ENCODE peak calls at places on chromosomes 6 and 20, in four cellular contexts. One of them, this sample, is unnamed.

GRCh38 chr6:34834789-34835518 is 43.1 kb downstream of the BLTP3A start:
- DNase-seq in HepG2: no peak
- DNase-seq in GM12878: no peak
- DNase-seq in H1: no peak
- DNase-seq in this sample: no peak

GRCh38 chr6:107847844-107848802 is 24.0 kb upstream of the SCML4 start:
- DNase-seq in GM12878: no peak
- DNase-seq in H1: peak; percentile 98
- DNase-seq in HepG2: peak; percentile 58
- DNase-seq in this sample: peak; percentile 63

GRCh38 chr20:54067606-54068174 is 2.7 kb downstream of the BCAS1 start:
- DNase-seq in GM12878: peak; percentile 75
- DNase-seq in HepG2: peak; percentile 99
- DNase-seq in H1: no peak
- DNase-seq in this sample: no peak

GRCh38 chr6:99790679-99791078 is 184.0 kb downstream of the PRDM13 start:
- DNase-seq in H1: no peak
- DNase-seq in HepG2: no peak
- DNase-seq in GM12878: no peak
- DNase-seq in this sample: no peak

GRCh38 chr6:123850555-123850954 is 46.9 kb downstream of the NKAIN2 start:
- DNase-seq in HepG2: no peak
- DNase-seq in GM12878: no peak
- DNase-seq in H1: no peak
- DNase-seq in this sample: no peak

GRCh38 chr6:163643866-163644265 is 229.3 kb downstream of the QKI start:
- DNase-seq in HepG2: no peak
- DNase-seq in GM12878: no peak
- DNase-seq in H1: no peak
- DNase-seq in this sample: no peak

GRCh38 chr6:146420255-146420654 is 123.4 kb upstream of the RAB32 start:
- DNase-seq in HepG2: no peak
- DNase-seq in GM12878: no peak
- DNase-seq in H1: no peak
- DNase-seq in this sample: no peak

GRCh38 chr20:14720251-14720650 is 382.8 kb upstream of the FLRT3 start:
- DNase-seq in H1: no peak
- DNase-seq in HepG2: no peak
- DNase-seq in GM12878: no peak
- DNase-seq in this sample: no peak

GRCh38 chr20:35296101-35296554 is 3.9 kb upstream of the FAM83C start:
- DNase-seq in HepG2: no peak
- DNase-seq in GM12878: no peak
- DNase-seq in H1: no peak
- DNase-seq in this sample: no peak

GRCh38 chr6:20630617-20631448 is 96.6 kb downstream of the CDKAL1 start:
- DNase-seq in HepG2: peak; percentile 88
- DNase-seq in H1: no peak
- DNase-seq in GM12878: peak; percentile 9
- DNase-seq in this sample: no peak

GRCh38 chr20:11219192-11219591 is 545.4 kb upstream of the JAG1 start:
- DNase-seq in H1: no peak
- DNase-seq in GM12878: peak; percentile 42
- DNase-seq in HepG2: no peak
- DNase-seq in this sample: no peak

GRCh38 chr20:10609276-10609675 is 64.5 kb downstream of the JAG1 start:
- DNase-seq in GM12878: no peak
- DNase-seq in HepG2: no peak
- DNase-seq in H1: no peak
- DNase-seq in this sample: no peak

GRCh38 chr6:131765081-131765852 is 42.6 kb upstream of the ENPP1 start:
- DNase-seq in H1: no peak
- DNase-seq in GM12878: no peak
- DNase-seq in HepG2: peak; percentile 83
- DNase-seq in this sample: no peak

GRCh38 chr20:3312940-3313656 is 74.1 kb upstream of the SLC4A11 start:
- DNase-seq in H1: no peak
- DNase-seq in GM12878: no peak
- DNase-seq in HepG2: peak; percentile 52
- DNase-seq in this sample: no peak

GRCh38 chr20:61874421-61875068 is 191.1 kb downstream of the TAF4 start:
- DNase-seq in H1: peak; percentile 77
- DNase-seq in HepG2: peak; percentile 25
- DNase-seq in GM12878: no peak
- DNase-seq in this sample: peak; percentile 51

GRCh38 chr6:142361765-142362540 is 60.1 kb downstream of the ADGRG6 start:
- DNase-seq in GM12878: no peak
- DNase-seq in HepG2: peak; percentile 94
- DNase-seq in H1: no peak
- DNase-seq in this sample: no peak

GRCh38 chr6:121522265-121522664 is 86.8 kb downstream of the GJA1 start:
- DNase-seq in HepG2: no peak
- DNase-seq in GM12878: no peak
- DNase-seq in H1: no peak
- DNase-seq in this sample: no peak

GRCh38 chr20:11305406-11305805 is 612.3 kb upstream of the BTBD3 start:
- DNase-seq in HepG2: no peak
- DNase-seq in GM12878: peak; percentile 31
- DNase-seq in H1: no peak
- DNase-seq in this sample: peak; percentile 18

GRCh38 chr6:113873043-113873667 is 16.0 kb downstream of the MARCKS start:
- DNase-seq in H1: no peak
- DNase-seq in HepG2: peak; percentile 88
- DNase-seq in GM12878: no peak
- DNase-seq in this sample: no peak

GRCh38 chr20:63062188-63063140 is 55.7 kb upstream of the BHLHE23 start:
- DNase-seq in H1: peak; percentile 32
- DNase-seq in GM12878: no peak
- DNase-seq in HepG2: no peak
- DNase-seq in this sample: no peak

GRCh38 chr6:39433630-39434029 is 111.1 kb upstream of the KCNK16 start:
- DNase-seq in GM12878: no peak
- DNase-seq in H1: peak; percentile 35
- DNase-seq in HepG2: no peak
- DNase-seq in this sample: no peak

GRCh38 chr6:167799033-167799933 is 27.4 kb upstream of the AFDN start:
- DNase-seq in H1: peak; percentile 49
- DNase-seq in HepG2: no peak
- DNase-seq in GM12878: no peak
- DNase-seq in this sample: no peak

GRCh38 chr6:109834131-109834530 is 143.0 kb downstream of the FIG4 start:
- DNase-seq in HepG2: no peak
- DNase-seq in H1: no peak
- DNase-seq in GM12878: no peak
- DNase-seq in this sample: no peak

GRCh38 chr6:35065870-35066269 is 75.3 kb downstream of the TCP11 start:
- DNase-seq in GM12878: no peak
- DNase-seq in H1: no peak
- DNase-seq in HepG2: no peak
- DNase-seq in this sample: no peak

GRCh38 chr6:131740161-131740560 is 29.3 kb upstream of the CTAGE9 start:
- DNase-seq in GM12878: no peak
- DNase-seq in H1: no peak
- DNase-seq in HepG2: no peak
- DNase-seq in this sample: no peak

GRCh38 chr6:118744261-118744941 is 93.0 kb upstream of the CEP85L start:
- DNase-seq in H1: no peak
- DNase-seq in GM12878: no peak
- DNase-seq in HepG2: no peak
- DNase-seq in this sample: no peak

GRCh38 chr6:24985313-24985712 is 49.6 kb upstream of the RIPOR2 start:
- DNase-seq in H1: no peak
- DNase-seq in GM12878: no peak
- DNase-seq in HepG2: no peak
- DNase-seq in this sample: peak; percentile 71

GRCh38 chr6:169038691-169039090 is 215.0 kb downstream of the THBS2 start:
- DNase-seq in GM12878: no peak
- DNase-seq in HepG2: no peak
- DNase-seq in H1: no peak
- DNase-seq in this sample: no peak

GRCh38 chr6:140867336-140867735 is 1265.4 kb upstream of the GJE1 start:
- DNase-seq in HepG2: no peak
- DNase-seq in GM12878: no peak
- DNase-seq in H1: no peak
- DNase-seq in this sample: no peak

GRCh38 chr6:140871911-140872310 is 1260.8 kb upstream of the GJE1 start:
- DNase-seq in GM12878: no peak
- DNase-seq in H1: no peak
- DNase-seq in HepG2: no peak
- DNase-seq in this sample: no peak
- TF ChIP-seq SUZ12 in GM12878: no peak
- TF ChIP-seq SUZ12 in H1: no peak
- TF ChIP-seq SUZ12 in HepG2: no peak
- TF ChIP-seq SUZ12 in this sample: no peak

DNA sequence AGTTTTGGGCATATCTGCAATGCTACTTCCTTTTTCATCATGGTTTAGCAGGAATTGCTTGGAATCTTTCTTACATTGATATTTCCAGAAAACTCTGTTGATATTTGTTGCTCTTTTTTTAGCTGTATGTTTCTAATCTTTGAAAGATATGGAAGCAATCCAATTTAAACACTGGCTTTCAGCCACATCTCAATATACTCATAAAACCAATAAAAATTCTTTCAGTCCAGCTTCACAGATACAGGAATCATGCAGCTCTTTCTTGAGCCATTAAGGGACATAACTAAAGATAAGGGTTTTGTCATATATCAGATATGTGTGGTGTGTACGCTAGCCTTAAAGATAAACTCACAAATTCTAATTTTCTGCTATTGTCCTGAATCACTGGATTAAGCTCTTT is 47.4 kb downstream of the PKIB start:
- DNase-seq in HepG2: no peak
- DNase-seq in H1: no peak
- DNase-seq in GM12878: no peak
- DNase-seq in this sample: no peak
- TF ChIP-seq YY1 in HepG2: no peak
- TF ChIP-seq YY1 in H1: no peak
- TF ChIP-seq YY1 in GM12878: no peak
- TF ChIP-seq YY1 in this sample: no peak

GRCh38 chr20:6699931-6700562 is 67.4 kb upstream of the BMP2 start:
- DNase-seq in HepG2: no peak
- DNase-seq in H1: no peak
- DNase-seq in GM12878: no peak
- DNase-seq in this sample: no peak
- H3K4me1 ChIP-seq in HepG2: peaks cover 53% of the 10 kb centered on the region
- H3K4me1 ChIP-seq in H1: no peaks in the 10 kb centered on the region
- H3K4me1 ChIP-seq in GM12878: no peaks in the 10 kb centered on the region
- H3K4me1 ChIP-seq in this sample: no peaks in the 10 kb centered on the region

GRCh38 chr6:32087574-32088486 is 21.3 kb downstream of the TNXB start:
- DNase-seq in H1: peak; percentile 92
- DNase-seq in HepG2: peak; percentile 82
- DNase-seq in GM12878: no peak
- DNase-seq in this sample: peak; percentile 72

GRCh38 chr6:32084780-32085179 is 24.4 kb downstream of the TNXB start:
- DNase-seq in H1: no peak
- DNase-seq in GM12878: no peak
- DNase-seq in HepG2: no peak
- DNase-seq in this sample: no peak

GRCh38 chr6:32088487-32089049 is 20.6 kb downstream of the TNXB start:
- DNase-seq in H1: no peak
- DNase-seq in GM12878: no peak
- DNase-seq in HepG2: no peak
- DNase-seq in this sample: no peak

GRCh38 chr6:32085759-32086458 is 23.2 kb downstream of the TNXB start:
- DNase-seq in GM12878: no peak
- DNase-seq in HepG2: no peak
- DNase-seq in H1: no peak
- DNase-seq in this sample: no peak

GRCh38 chr6:32086661-32087573 is 22.2 kb downstream of the TNXB start:
- DNase-seq in HepG2: peak; percentile 27
- DNase-seq in H1: peak; percentile 63
- DNase-seq in GM12878: peak; percentile 63
- DNase-seq in this sample: no peak
- TF ChIP-seq SUZ12 in HepG2: no peak
- TF ChIP-seq SUZ12 in H1: no peak
- TF ChIP-seq SUZ12 in GM12878: no peak
- TF ChIP-seq SUZ12 in this sample: no peak

DNA sequence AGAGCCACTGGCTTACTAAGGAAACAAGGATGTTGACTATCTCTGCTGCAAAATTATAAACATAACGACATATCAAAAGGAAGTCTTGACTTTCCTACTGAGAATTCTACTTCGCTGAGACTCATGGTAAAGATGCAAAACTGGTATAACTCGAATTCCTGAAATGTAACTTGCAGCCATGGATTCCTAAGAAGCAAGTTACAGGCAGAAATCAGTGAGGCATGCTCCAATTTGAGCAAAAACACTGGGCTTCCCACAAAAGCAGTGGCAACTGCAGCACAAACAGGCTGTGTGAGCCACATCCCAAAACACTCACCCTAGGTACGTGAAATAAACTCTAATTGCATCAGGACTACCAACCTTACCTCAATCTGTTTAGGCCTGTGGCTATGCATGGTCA is 102.3 kb upstream of the BEND6 start:
- DNase-seq in HepG2: no peak
- DNase-seq in H1: no peak
- DNase-seq in GM12878: no peak
- DNase-seq in this sample: no peak
- TF ChIP-seq YY1 in HepG2: no peak
- TF ChIP-seq YY1 in H1: no peak
- TF ChIP-seq YY1 in GM12878: no peak
- TF ChIP-seq YY1 in this sample: no peak

DNA sequence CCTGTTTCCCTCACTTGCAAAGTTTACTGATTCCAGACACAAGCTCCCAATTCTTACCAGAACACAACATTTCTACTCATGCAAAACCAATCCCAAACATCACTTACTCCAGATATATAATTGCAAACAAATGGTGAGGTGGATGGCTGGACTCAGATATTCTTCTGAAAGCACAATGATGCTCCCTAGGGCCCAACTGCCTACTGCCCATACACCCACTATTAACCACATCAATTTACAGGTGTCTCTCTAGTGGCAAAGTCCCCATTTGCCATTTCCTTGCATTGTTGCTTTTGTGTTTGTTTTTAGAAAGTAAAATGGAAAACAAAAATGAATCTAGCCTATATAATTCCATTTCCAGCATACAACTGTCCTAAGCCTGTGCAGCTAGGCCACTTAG is 320.9 kb upstream of the PRDM1 start:
- DNase-seq in H1: no peak
- DNase-seq in GM12878: no peak
- DNase-seq in HepG2: no peak
- DNase-seq in this sample: no peak
- H3K4me1 ChIP-seq in H1: no peaks in the 10 kb centered on the region
- H3K4me1 ChIP-seq in GM12878: no peaks in the 10 kb centered on the region
- H3K4me1 ChIP-seq in HepG2: no peaks in the 10 kb centered on the region
- H3K4me1 ChIP-seq in this sample: no peaks in the 10 kb centered on the region

GRCh38 chr6:41878246-41878645 is 16.9 kb downstream of the USP49 start:
- DNase-seq in H1: no peak
- DNase-seq in HepG2: no peak
- DNase-seq in GM12878: no peak
- DNase-seq in this sample: no peak
- TF ChIP-seq SUZ12 in H1: no peak
- TF ChIP-seq SUZ12 in HepG2: no peak
- TF ChIP-seq SUZ12 in GM12878: no peak
- TF ChIP-seq SUZ12 in this sample: no peak

GRCh38 chr20:942611-943010 is 26.5 kb upstream of the ANGPT4 start:
- DNase-seq in H1: no peak
- DNase-seq in GM12878: no peak
- DNase-seq in HepG2: no peak
- DNase-seq in this sample: no peak
- TF ChIP-seq YY1 in H1: no peak
- TF ChIP-seq YY1 in GM12878: no peak
- TF ChIP-seq YY1 in HepG2: no peak
- TF ChIP-seq YY1 in this sample: no peak